ENCODE peak calls at places on chromosome 17, in four cellular contexts. J, W, E and R are unnamed samples.
A peak's percentile ranks its signal among the peaks of the same experiment; 100 is the strongest.

GRCh38 chr17:60577147-60577925 is 22.7 kb upstream of the PPM1D start:
- DNase-seq in W (no peak), E (no peak), J (no peak), R (peak; percentile 78)

GRCh38 chr17:72118588-72119279 is 2.1 kb upstream of the SOX9 start:
- DNase-seq in J (no peak), E (peak; percentile 73), W (peak; percentile 64), R (peak; percentile 63)

GRCh38 chr17:31593806-31594205 is 202.3 kb downstream of the RAB11FIP4 start:
- DNase-seq in E (no peak), J (no peak), W (no peak), R (peak; percentile 89)

GRCh38 chr17:78256705-78257559 is 25.5 kb downstream of the TMEM235 start:
- DNase-seq in W (no peak), E (no peak), J (no peak), R (no peak)

GRCh38 chr17:48002920-48003685 is 32.2 kb downstream of the CDK5RAP3 start:
- DNase-seq in J (no peak), E (no peak), W (no peak), R (no peak)

GRCh38 chr17:82114872-82115271 is 16.8 kb upstream of the FASN start:
- DNase-seq in E (no peak), W (no peak), J (no peak), R (no peak)

GRCh38 chr17:74442670-74443515 is 11.0 kb downstream of the GPRC5C start:
- DNase-seq in E (peak; percentile 93), J (no peak), W (no peak), R (no peak)

GRCh38 chr17:45995617-45996270 is 3.3 kb upstream of the STH start:
- DNase-seq in J (no peak), E (no peak), W (no peak), R (no peak)

GRCh38 chr17:37024181-37024637 is 75.5 kb downstream of the AATF start:
- DNase-seq in E (no peak), W (no peak), J (no peak), R (no peak)

GRCh38 chr17:39566092-39566491 is 41.6 kb downstream of the NEUROD2 start:
- DNase-seq in E (no peak), W (no peak), J (no peak), R (no peak)

GRCh38 chr17:37430051-37430591 is 23.4 kb downstream of the TADA2A start:
- DNase-seq in E (no peak), W (no peak), J (no peak), R (peak; percentile 21)

GRCh38 chr17:78933025-78933958 is 8.1 kb upstream of the TIMP2 start:
- DNase-seq in W (peak; percentile 68), J (peak; percentile 18), E (peak; percentile 61), R (peak; percentile 96)

GRCh38 chr17:75931062-75931461 is 9.8 kb downstream of the FBF1 start:
- DNase-seq in W (no peak), J (no peak), E (no peak), R (no peak)

GRCh38 chr17:73359987-73360410 is 48.2 kb upstream of the CDC42EP4 start:
- DNase-seq in W (no peak), J (no peak), E (peak; percentile 70), R (no peak)

GRCh38 chr17:14202388-14203166 is 34.1 kb downstream of the CDRT15 start:
- DNase-seq in E (no peak), W (no peak), J (no peak), R (no peak)

GRCh38 chr17:71765437-71765836 is 355.4 kb upstream of the SOX9 start:
- DNase-seq in W (no peak), E (no peak), J (no peak), R (no peak)

GRCh38 chr17:19752216-19753048 is 4.3 kb upstream of the ALDH3A1 start:
- DNase-seq in W (no peak), J (no peak), E (no peak), R (no peak)

GRCh38 chr17:79654960-79655382 is 44.1 kb upstream of the RBFOX3 start:
- DNase-seq in E (no peak), J (no peak), W (no peak), R (no peak)

GRCh38 chr17:41583137-41584127 is 3.3 kb downstream of the KRT14 start:
- DNase-seq in E (peak; percentile 76), J (no peak), W (no peak), R (no peak)

GRCh38 chr17:82243648-82244412 is 15.0 kb downstream of the SLC16A3 start:
- DNase-seq in J (no peak), W (no peak), E (no peak), R (no peak)

GRCh38 chr17:80992077-80992947 is 671 bp downstream of the CHMP6 start:
- DNase-seq in J (no peak), E (no peak), W (no peak), R (no peak)

GRCh38 chr17:260031-260791 is 78.8 kb upstream of the DOC2B start:
- DNase-seq in E (no peak), W (no peak), J (no peak), R (no peak)